ENCODE peak calls at places on chromosomes 13 and 19, in eight cellular contexts. R, K, D, A, F, B, N and V are unnamed samples.

GRCh38 chr13:42039946-42040729 is 8.3 kb upstream of the DGKH start:
- DNase-seq in R (no peak), K (peak), D (peak), A (no peak), F (peak), B (peak), N (peak), V (peak)

GRCh38 chr13:24670927-24671326 is 9.3 kb upstream of the ATP12A start:
- DNase-seq in R (no peak), K (peak), D (peak), A (no peak), F (peak), B (peak), N (peak), V (peak)

GRCh38 chr19:2477141-2477710 is 1.3 kb downstream of the GADD45B start:
- DNase-seq in R (no peak), K (no peak), D (no peak), A (no peak), F (no peak), B (no peak), N (no peak), V (no peak)

GRCh38 chr13:51235756-51236564 is 13.8 kb downstream of the FAM124A start:
- DNase-seq in R (no peak), K (peak), D (no peak), A (no peak), F (no peak), B (no peak), N (no peak), V (no peak)

GRCh38 chr13:21060063-21060826 is 1.1 kb downstream of the LATS2 start:
- DNase-seq in R (no peak), K (peak), D (no peak), A (no peak), F (no peak), B (no peak), N (no peak), V (no peak)

GRCh38 chr13:39451860-39452301 is 151.1 kb downstream of the LHFPL6 start:
- DNase-seq in R (no peak), K (no peak), D (no peak), A (no peak), F (no peak), B (no peak), N (no peak), V (peak)

GRCh38 chr19:3671680-3672574 is 28.3 kb downstream of the PIP5K1C start:
- DNase-seq in R (no peak), K (no peak), D (no peak), A (no peak), F (no peak), B (peak), N (no peak), V (no peak)

GRCh38 chr13:65461590-65461989 is 1768.5 kb downstream of the PCDH9 start:
- DNase-seq in R (no peak), K (peak), D (no peak), A (no peak), F (no peak), B (no peak), N (no peak), V (no peak)

GRCh38 chr19:22421797-22422196 is 349 bp downstream of the ZNF98 start:
- DNase-seq in R (no peak), K (no peak), D (no peak), A (no peak), F (no peak), B (no peak), N (no peak), V (no peak)

GRCh38 chr19:47239152-47239551 is 8.2 kb upstream of the BBC3 start:
- DNase-seq in R (no peak), K (peak), D (no peak), A (no peak), F (no peak), B (no peak), N (no peak), V (no peak)

GRCh38 chr13:109274188-109274821 is 512.1 kb downstream of the IRS2 start:
- DNase-seq in R (no peak), K (peak), D (no peak), A (no peak), F (no peak), B (no peak), N (no peak), V (no peak)

GRCh38 chr13:43445651-43446050 is 341.1 kb downstream of the ENOX1 start:
- DNase-seq in R (no peak), K (no peak), D (no peak), A (no peak), F (no peak), B (no peak), N (no peak), V (no peak)

GRCh38 chr13:23928985-23929384 is 31.7 kb upstream of the C1QTNF9B start:
- DNase-seq in R (peak), K (no peak), D (peak), A (no peak), F (no peak), B (no peak), N (peak), V (no peak)

GRCh38 chr19:14400913-14401312 is 18.2 kb downstream of the DDX39A start:
- DNase-seq in R (no peak), K (no peak), D (no peak), A (no peak), F (no peak), B (no peak), N (no peak), V (no peak)

GRCh38 chr13:23725922-23726321 is 155.7 kb downstream of the TNFRSF19 start:
- DNase-seq in R (no peak), K (no peak), D (no peak), A (no peak), F (no peak), B (no peak), N (no peak), V (no peak)

GRCh38 chr13:105033999-105034398 is 1501.5 kb downstream of the EFNB2 start:
- DNase-seq in R (no peak), K (peak), D (no peak), A (no peak), F (no peak), B (no peak), N (no peak), V (no peak)

GRCh38 chr13:105031306-105031705 is 1504.2 kb downstream of the EFNB2 start:
- DNase-seq in R (no peak), K (no peak), D (no peak), A (no peak), F (no peak), B (no peak), N (no peak), V (no peak)

GRCh38 chr13:105035092-105035491 is 1500.4 kb downstream of the EFNB2 start:
- DNase-seq in R (no peak), K (no peak), D (no peak), A (no peak), F (no peak), B (no peak), N (peak), V (no peak)

DNA sequence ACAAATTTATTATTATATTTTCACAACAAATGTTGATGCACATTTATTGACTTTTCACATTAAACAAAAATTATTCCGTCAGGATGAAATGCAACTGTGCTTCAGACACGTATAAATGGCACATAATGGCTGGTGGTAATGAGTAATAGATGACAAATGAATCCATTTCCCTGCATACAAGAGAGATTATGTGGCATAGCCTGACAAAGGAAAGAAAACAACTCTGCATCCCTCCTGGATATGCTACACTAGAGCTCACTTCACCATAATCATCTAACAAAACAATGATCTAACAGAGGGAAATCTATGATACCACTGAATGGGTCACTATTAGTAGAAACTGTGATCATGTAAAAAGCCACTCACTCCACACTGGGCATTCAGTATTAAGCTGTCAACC is 1498.4 kb downstream of the EFNB2 start:
- DNase-seq in R (no peak), K (no peak), D (no peak), A (no peak), F (no peak), B (no peak), N (no peak), V (no peak)
- TF ChIP-seq REST in R (no peak), K (no peak), D (no peak), A (no peak), F (no peak), B (no peak), N (no peak), V (no peak)

DNA sequence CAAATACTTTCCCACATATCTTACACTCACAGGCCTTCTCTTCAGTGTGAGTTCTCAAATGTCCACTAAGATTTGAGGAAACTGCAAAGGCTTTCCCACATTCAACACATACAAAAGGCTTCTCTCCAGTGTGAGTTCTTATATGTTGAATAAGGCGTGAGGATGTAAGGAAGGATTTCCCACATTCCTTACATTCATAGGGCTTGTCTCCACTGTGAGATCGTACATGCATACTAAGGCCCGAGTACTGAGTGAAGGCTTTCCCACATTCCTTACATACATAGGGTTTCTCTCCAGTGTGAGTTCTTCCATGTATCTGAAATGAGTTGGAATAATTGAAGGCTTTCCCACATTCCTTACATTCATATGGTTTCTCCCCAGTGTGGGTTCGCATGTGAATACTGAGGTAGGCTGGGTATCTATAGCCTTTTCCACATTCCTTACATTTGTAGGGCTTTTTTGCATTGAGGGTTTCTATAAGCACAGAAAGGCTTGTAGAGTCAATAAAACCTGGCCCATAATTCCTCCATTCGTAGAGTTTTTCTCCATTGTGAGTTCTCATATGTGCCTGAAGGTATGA is 9.6 kb downstream of the ZNF426 start:
- DNase-seq in R (no peak), K (peak), D (no peak), A (no peak), F (no peak), B (no peak), N (no peak), V (no peak)
- H3K4me3 ChIP-seq in R (no peak), K (peak), D (no peak), A (no peak), F (no peak), B (no peak), N (no peak), V (no peak)

GRCh38 chr19:17170538-17171297 is 44.4 kb upstream of the USE1 start:
- DNase-seq in R (no peak), K (no peak), D (no peak), A (no peak), F (no peak), B (no peak), N (no peak), V (no peak)
- TF ChIP-seq REST in R (no peak), K (no peak), D (no peak), A (no peak), F (no peak), B (no peak), N (no peak), V (no peak)

GRCh38 chr13:106570354-106570822 is 2.5 kb upstream of the ARGLU1 start:
- DNase-seq in R (no peak), K (peak), D (peak), A (no peak), F (peak), B (peak), N (peak), V (no peak)
- H3K4me3 ChIP-seq in R (no peak), K (peak), D (peak), A (no peak), F (peak), B (peak), N (no peak), V (no peak)

GRCh38 chr19:23527797-23528196 is 132.5 kb upstream of the ZNF91 start:
- DNase-seq in R (no peak), K (peak), D (no peak), A (no peak), F (no peak), B (no peak), N (no peak), V (no peak)

GRCh38 chr19:23526302-23526701 is 131.0 kb upstream of the ZNF91 start:
- DNase-seq in R (no peak), K (no peak), D (no peak), A (no peak), F (no peak), B (no peak), N (no peak), V (no peak)

GRCh38 chr19:23523863-23524262 is 128.6 kb upstream of the ZNF91 start:
- DNase-seq in R (no peak), K (no peak), D (no peak), A (no peak), F (no peak), B (no peak), N (no peak), V (no peak)

GRCh38 chr19:23522431-23522830 is 127.2 kb upstream of the ZNF91 start:
- DNase-seq in R (no peak), K (no peak), D (no peak), A (no peak), F (no peak), B (no peak), N (no peak), V (no peak)

DNA sequence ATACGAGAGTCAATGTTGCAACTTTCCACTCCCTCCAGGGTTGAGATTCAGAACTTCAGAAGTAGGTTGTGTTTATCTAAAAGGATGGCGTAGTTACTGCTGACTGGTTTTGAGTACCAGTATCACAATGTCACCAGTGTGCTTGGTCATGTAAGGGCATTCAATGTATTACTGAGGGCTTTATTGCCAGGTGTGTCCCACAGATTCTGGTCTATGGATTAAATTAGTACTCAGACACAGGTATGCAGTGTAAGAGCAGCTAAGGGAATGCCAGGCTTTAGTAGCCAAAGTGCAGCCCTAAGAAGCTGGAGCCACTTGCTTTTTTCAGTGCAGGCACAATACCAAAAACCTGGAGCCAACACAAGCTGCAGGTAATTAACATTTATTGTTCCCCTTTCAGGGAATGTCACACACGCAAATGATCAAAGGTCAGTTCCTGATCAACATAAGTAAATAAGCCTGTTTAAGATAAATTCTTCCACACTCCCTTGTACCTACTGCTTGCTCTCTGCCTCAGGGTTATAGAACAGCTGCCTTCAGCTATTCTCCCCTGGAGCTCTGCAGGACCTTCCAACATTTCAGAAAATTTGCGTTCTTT is 130.1 kb upstream of the ZNF91 start:
- DNase-seq in R (no peak), K (peak), D (no peak), A (peak), F (no peak), B (no peak), N (no peak), V (no peak)
- TF ChIP-seq REST in R (no peak), K (no peak), D (no peak), A (no peak), F (no peak), B (no peak), N (no peak), V (no peak)

GRCh38 chr19:40714519-40715299 is 2.0 kb downstream of the COQ8B start:
- DNase-seq in R (no peak), K (peak), D (peak), A (peak), F (no peak), B (peak), N (peak), V (peak)

GRCh38 chr19:40716031-40716654 is 543 bp downstream of the COQ8B start:
- DNase-seq in R (no peak), K (no peak), D (peak), A (no peak), F (peak), B (peak), N (no peak), V (no peak)

GRCh38 chr19:40717325-40717879 is 490 bp downstream of the ITPKC start:
- DNase-seq in R (no peak), K (no peak), D (no peak), A (no peak), F (no peak), B (no peak), N (no peak), V (no peak)

GRCh38 chr19:40716655-40717324 is at the start of the genes COQ8B and ITPKC:
- DNase-seq in R (peak), K (peak), D (peak), A (peak), F (peak), B (peak), N (peak), V (peak)

DNA sequence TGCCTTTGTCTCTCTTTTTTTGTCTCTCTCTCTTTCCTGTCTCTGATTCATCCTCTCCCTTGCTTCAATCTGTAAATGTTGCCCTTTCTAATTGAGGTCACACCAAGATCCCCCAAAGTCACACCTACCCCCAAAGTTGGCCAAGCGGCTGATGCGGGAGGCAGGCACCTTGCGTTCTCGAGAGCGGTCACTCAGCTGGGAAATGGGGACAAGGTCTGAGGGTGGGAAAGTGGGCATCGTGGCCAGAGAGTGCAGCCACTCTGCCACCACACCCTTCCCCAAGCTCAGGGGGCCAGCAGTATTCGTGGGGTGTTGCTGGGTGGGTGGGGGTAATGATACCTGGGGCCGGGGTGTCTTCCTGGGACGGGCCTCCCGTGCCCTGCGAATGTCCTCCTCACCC is 2.7 kb downstream of the COQ8B start:
- DNase-seq in R (no peak), K (no peak), D (no peak), A (no peak), F (no peak), B (no peak), N (no peak), V (no peak)
- H3K4me3 ChIP-seq in R (peak), K (no peak), D (peak), A (no peak), F (peak), B (no peak), N (peak), V (no peak)

DNA sequence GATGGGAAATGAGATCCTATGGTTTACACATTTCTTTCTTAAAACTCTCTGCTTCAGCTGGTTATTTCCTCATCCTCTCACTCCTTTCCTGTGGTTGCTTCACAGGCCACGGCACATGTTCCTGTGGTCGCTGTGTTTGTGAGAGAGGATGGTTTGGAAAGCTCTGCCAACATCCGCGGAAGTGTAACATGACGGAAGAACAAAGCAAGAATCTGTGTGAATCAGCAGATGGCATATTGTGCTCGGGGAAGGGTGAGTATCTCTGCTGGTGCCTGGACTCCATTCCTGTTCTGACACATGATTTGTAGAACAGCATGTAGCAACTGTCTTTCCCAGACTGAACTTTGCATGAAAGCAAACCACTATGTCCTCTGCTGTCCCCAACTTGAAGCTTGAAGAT is 254.2 kb downstream of the ITGBL1 start:
- DNase-seq in R (no peak), K (no peak), D (peak), A (peak), F (no peak), B (no peak), N (no peak), V (peak)
- TF ChIP-seq REST in R (no peak), K (no peak), D (no peak), A (no peak), F (no peak), B (no peak), N (no peak), V (no peak)

GRCh38 chr19:10603873-10604459 is 16.9 kb upstream of the AP1M2 start:
- DNase-seq in R (no peak), K (no peak), D (no peak), A (no peak), F (no peak), B (no peak), N (peak), V (peak)

GRCh38 chr19:10601999-10602329 is 14.9 kb upstream of the AP1M2 start:
- DNase-seq in R (no peak), K (no peak), D (no peak), A (no peak), F (no peak), B (no peak), N (no peak), V (no peak)

GRCh38 chr19:10602330-10603083 is 15.4 kb upstream of the AP1M2 start:
- DNase-seq in R (no peak), K (peak), D (peak), A (peak), F (peak), B (peak), N (peak), V (peak)

GRCh38 chr19:10603084-10603872 is 16.2 kb upstream of the AP1M2 start:
- DNase-seq in R (no peak), K (peak), D (no peak), A (no peak), F (no peak), B (peak), N (peak), V (peak)

DNA sequence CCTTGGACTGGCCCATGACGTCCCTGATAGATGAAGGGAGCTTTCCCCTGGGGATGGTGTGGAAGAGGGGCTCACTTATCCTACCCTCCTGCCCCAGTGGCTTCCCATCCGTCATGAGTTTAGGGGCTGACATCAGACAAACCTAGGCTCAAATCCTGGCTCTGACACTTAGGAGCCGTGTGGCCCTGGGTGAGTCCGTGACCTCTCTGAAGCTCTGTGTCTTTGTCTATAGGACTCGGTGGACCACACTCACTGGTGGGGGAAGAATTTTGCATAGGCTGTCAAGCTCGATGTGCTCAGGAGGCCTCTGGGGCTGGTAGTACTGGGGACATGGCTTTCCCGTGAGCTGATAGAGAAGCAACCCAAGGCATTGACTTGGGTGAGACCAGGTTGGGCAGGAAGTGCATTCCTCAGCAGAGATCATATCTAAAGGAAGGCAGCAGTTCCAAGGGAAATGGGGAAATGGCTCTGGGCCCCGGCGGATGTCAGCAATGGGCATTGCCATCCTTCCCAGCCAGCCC is 17.4 kb upstream of the AP1M2 start:
- DNase-seq in R (no peak), K (no peak), D (no peak), A (no peak), F (no peak), B (no peak), N (peak), V (peak)
- H3K4me3 ChIP-seq in R (no peak), K (no peak), D (no peak), A (no peak), F (no peak), B (no peak), N (no peak), V (no peak)